ENCODE peak calls at places on chromosome 6, in ten cellular contexts. H is transverse colon, U is left ventricle myocardium superior, X is progenitor cell of endocrine pancreas, D is DMS153, P is GM04504, S is M059J, O is NCI-H2171, J is T-helper 17 cell, Z is T-cell. E is an unnamed sample.

GRCh38 chr6:83031689-83032088 is 34.0 kb downstream of the UBE3D start:
- DNase-seq in H (no peak), U (no peak), X (no peak), D (no peak), P (no peak), S (no peak), O (no peak), J (no peak), Z (no peak), E (no peak)

GRCh38 chr6:151242420-151242841 is 2.7 kb downstream of the AKAP12 start:
- DNase-seq in H (no peak), U (no peak), X (no peak), D (no peak), P (no peak), S (peak), O (peak), J (no peak), Z (no peak), E (no peak)

GRCh38 chr6:108798672-108799355 is 49.4 kb upstream of the ARMC2 start:
- DNase-seq in H (peak), U (peak), X (no peak), D (no peak), P (no peak), S (no peak), O (no peak), J (no peak), Z (peak), E (no peak)

GRCh38 chr6:85677243-85677956 is 34.7 kb upstream of the SYNCRIP start:
- DNase-seq in H (no peak), U (no peak), X (no peak), D (no peak), P (no peak), S (peak), O (no peak), J (no peak), Z (no peak), E (no peak)

GRCh38 chr6:114040871-114041270 is 69.9 kb upstream of the HDAC2 start:
- DNase-seq in H (no peak), U (no peak), X (no peak), D (no peak), P (no peak), S (peak), O (no peak), J (no peak), Z (no peak), E (no peak)

GRCh38 chr6:118650500-118651281 is 700 bp downstream of the CEP85L start:
- DNase-seq in H (peak), U (peak), X (peak), D (no peak), P (no peak), S (peak), O (peak), J (peak), Z (peak), E (no peak)

GRCh38 chr6:91317247-91317646 is 730.4 kb upstream of the MAP3K7 start:
- DNase-seq in H (no peak), U (no peak), X (no peak), D (no peak), P (no peak), S (no peak), O (no peak), J (no peak), Z (no peak), E (no peak)

GRCh38 chr6:169326067-169326799 is 72.6 kb upstream of the THBS2 start:
- DNase-seq in H (no peak), U (no peak), X (no peak), D (no peak), P (no peak), S (peak), O (no peak), J (no peak), Z (no peak), E (no peak)

GRCh38 chr6:111478749-111479148 is 4.3 kb downstream of the REV3L start:
- DNase-seq in H (no peak), U (no peak), X (no peak), D (no peak), P (no peak), S (peak), O (no peak), J (no peak), Z (no peak), E (no peak)

GRCh38 chr6:149032599-149033405 is 284.7 kb upstream of the TAB2 start:
- DNase-seq in H (no peak), U (no peak), X (no peak), D (no peak), P (peak), S (peak), O (no peak), J (peak), Z (no peak), E (peak)

GRCh38 chr6:79384845-79385244 is 150.4 kb upstream of the HMGN3 start:
- DNase-seq in H (no peak), U (no peak), X (no peak), D (peak), P (no peak), S (no peak), O (peak), J (no peak), Z (no peak), E (no peak)

GRCh38 chr6:81696505-81696904 is 56.0 kb downstream of the TENT5A start:
- DNase-seq in H (no peak), U (no peak), X (no peak), D (peak), P (no peak), S (peak), O (no peak), J (no peak), Z (no peak), E (no peak)

E was measured in HFF-Myc.